ENCODE peak calls at places on chromosome 2, in ten cellular contexts. V is right atrium auricular region, M is BJ, I is WTC11, U is foreskin fibroblast, G is AG04449, A is AG04450, N is GM12865, J is fibroblast of villous mesenchyme, L is IMR-90. H is an unnamed sample.

GRCh38 chr2:113012436-113013335 is 7.4 kb downstream of the IL36A start:
- DNase-seq in A (no peak), U (no peak), J (no peak), M (peak; percentile 3), N (no peak), L (peak; percentile 36), G (no peak), V (no peak), I (no peak), H (no peak)

GRCh38 chr2:75356857-75357256 is 157.5 kb upstream of the TACR1 start:
- DNase-seq in M (no peak), N (no peak), L (no peak), V (no peak), J (no peak), U (no peak), G (no peak), A (no peak), I (no peak), H (no peak)

GRCh38 chr2:238286095-238286494 is 2.3 kb downstream of the PER2 start:
- DNase-seq in M (no peak), U (no peak), A (no peak), J (no peak), G (no peak), V (no peak), L (no peak), N (no peak), I (no peak), H (peak; percentile 13)

GRCh38 chr2:101124684-101125366 is 26.4 kb downstream of the TBC1D8 start:
- DNase-seq in L (peak; percentile 76), U (peak; percentile 99), N (no peak), M (peak; percentile 97), J (peak; percentile 93), G (no peak), I (no peak), V (peak; percentile 92), A (peak; percentile 36), H (no peak)

GRCh38 chr2:64105676-64106461 is 38.4 kb downstream of the PELI1 start:
- DNase-seq in J (no peak), U (no peak), N (no peak), L (no peak), I (no peak), A (no peak), G (no peak), V (no peak), M (no peak), H (no peak)

GRCh38 chr2:79723830-79724229 is 211.0 kb downstream of the CTNNA2 start:
- DNase-seq in I (no peak), M (peak; percentile 90), L (peak; percentile 98), G (peak; percentile 99), A (peak; percentile 96), N (no peak), V (no peak), U (peak; percentile 59), J (peak; percentile 89), H (no peak)

GRCh38 chr2:58428286-58428552 is 187.1 kb upstream of the FANCL start:
- DNase-seq in J (no peak), N (peak; percentile 17), L (no peak), V (no peak), M (no peak), U (no peak), A (no peak), G (no peak), I (peak; percentile 64), H (no peak)

GRCh38 chr2:234032301-234032856 is 18.1 kb upstream of the SPP2 start:
- DNase-seq in L (peak; percentile 82), M (peak; percentile 24), N (peak; percentile 20), G (no peak), I (no peak), J (peak; percentile 68), A (peak; percentile 58), U (peak; percentile 93), V (no peak), H (no peak)

GRCh38 chr2:141728142-141728541 is 402.7 kb downstream of the LRP1B start:
- DNase-seq in N (no peak), G (no peak), U (no peak), I (no peak), V (no peak), A (no peak), J (no peak), L (no peak), M (no peak), H (no peak)

GRCh38 chr2:155381446-155381845 is 683.0 kb downstream of the KCNJ3 start:
- DNase-seq in V (no peak), I (no peak), J (no peak), G (no peak), L (no peak), N (no peak), A (no peak), M (no peak), U (no peak), H (no peak)

GRCh38 chr2:224472827-224473226 is 70.9 kb upstream of the FAM124B start:
- DNase-seq in U (no peak), A (no peak), N (no peak), J (no peak), L (no peak), I (no peak), G (no peak), V (no peak), M (no peak), H (no peak)

GRCh38 chr2:36455788-36456187 is 100.2 kb downstream of the CRIM1 start:
- DNase-seq in G (no peak), A (no peak), V (no peak), L (peak; percentile 70), J (peak; percentile 44), N (no peak), U (no peak), I (no peak), M (no peak), H (no peak)

GRCh38 chr2:239596298-239596697 is 195.5 kb upstream of the HDAC4 start:
- DNase-seq in U (no peak), M (no peak), A (no peak), N (no peak), V (no peak), I (peak; percentile 3), G (no peak), J (no peak), L (no peak), H (peak; percentile 38)

GRCh38 chr2:24474053-24474452 is 17.0 kb upstream of the NCOA1 start:
- DNase-seq in J (no peak), U (no peak), A (no peak), V (no peak), G (no peak), I (no peak), N (no peak), L (no peak), M (no peak), H (no peak)

GRCh38 chr2:24473613-24474012 is 17.4 kb upstream of the NCOA1 start:
- DNase-seq in J (no peak), L (no peak), M (no peak), U (no peak), G (no peak), A (no peak), N (no peak), V (no peak), I (no peak), H (no peak)

GRCh38 chr2:24469148-24469547 is 21.9 kb upstream of the NCOA1 start:
- DNase-seq in A (no peak), J (no peak), L (no peak), V (no peak), I (no peak), M (no peak), U (no peak), G (no peak), N (no peak), H (no peak)

GRCh38 chr2:24472416-24472815 is 18.6 kb upstream of the NCOA1 start:
- DNase-seq in M (no peak), N (no peak), G (no peak), V (no peak), J (no peak), L (no peak), A (no peak), I (no peak), U (no peak), H (no peak)

GRCh38 chr2:24471662-24472061 is 19.4 kb upstream of the NCOA1 start:
- DNase-seq in L (no peak), M (no peak), U (no peak), J (no peak), I (no peak), V (no peak), G (no peak), A (no peak), N (peak; percentile 38), H (no peak)
- TF ChIP-seq CTCF in L (no peak), M (no peak), U (no peak), J (no peak), I (no peak), V (no peak), G (no peak), A (no peak), N (no peak), H (no peak)

DNA sequence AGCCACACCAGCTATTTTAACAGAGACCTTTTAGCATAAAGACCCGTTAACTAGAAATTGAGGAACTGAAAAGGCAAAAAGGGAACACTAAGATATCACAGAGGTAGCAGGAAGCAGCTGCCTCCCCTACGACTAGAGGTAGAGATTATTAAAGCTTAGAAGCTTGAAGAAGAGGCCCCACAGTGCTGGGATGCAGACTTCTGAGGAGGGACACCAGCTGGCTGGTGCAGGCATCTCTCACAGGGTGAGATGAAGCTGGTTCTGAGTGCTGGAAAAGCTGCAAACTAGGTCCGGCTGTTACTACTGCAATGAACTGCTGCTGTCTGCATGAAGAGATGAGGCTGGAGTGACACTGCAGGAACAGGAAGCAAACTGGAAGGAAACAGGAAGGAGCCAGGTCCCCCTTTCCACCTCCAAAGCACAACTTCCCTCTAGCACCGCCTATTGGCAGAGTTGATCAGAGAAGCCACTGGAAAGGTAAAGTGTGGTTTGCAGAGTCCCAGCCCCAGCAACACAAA is 61.2 kb upstream of the MRPS9 start:
- DNase-seq in I (peak; percentile 54), A (no peak), U (no peak), M (no peak), V (no peak), L (no peak), J (no peak), G (no peak), N (peak; percentile 71), H (no peak)
- TF ChIP-seq CTCF in I (peak; percentile 22), A (no peak), U (no peak), M (no peak), V (no peak), L (no peak), J (no peak), G (no peak), N (peak; percentile 50), H (peak; percentile 35)

GRCh38 chr2:24181849-24182248 is 7.0 kb downstream of the FAM228A start:
- DNase-seq in A (no peak), L (no peak), V (no peak), G (no peak), N (no peak), I (no peak), M (no peak), J (no peak), U (no peak), H (no peak)
- TF ChIP-seq CTCF in A (no peak), L (no peak), V (no peak), G (no peak), N (no peak), I (no peak), M (no peak), J (no peak), U (no peak), H (no peak)

DNA sequence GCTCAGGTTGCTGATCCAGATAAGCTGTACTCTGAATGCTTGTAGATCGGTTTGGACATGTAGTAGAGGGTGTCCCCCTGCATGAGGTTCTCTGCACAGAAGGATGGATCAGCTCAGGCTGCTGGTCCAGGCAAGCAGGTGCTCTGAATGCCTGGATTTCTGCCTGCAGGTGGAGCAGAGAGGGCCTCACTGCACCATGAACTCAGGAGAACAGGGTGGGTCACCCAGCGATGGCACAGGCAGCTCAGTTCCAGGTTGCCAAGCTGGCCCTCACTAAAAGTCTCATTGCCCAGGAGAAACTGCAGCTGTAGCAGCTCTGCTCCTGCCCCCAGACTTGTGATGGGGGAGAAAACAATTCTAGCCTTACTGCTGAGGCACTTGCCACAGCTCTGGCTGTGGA is 491.8 kb downstream of the XIRP2 start:
- DNase-seq in I (no peak), L (no peak), J (no peak), A (no peak), V (no peak), G (no peak), U (no peak), M (no peak), N (no peak), H (no peak)
- TF ChIP-seq CTCF in I (no peak), L (no peak), J (no peak), A (no peak), V (no peak), G (no peak), U (no peak), M (no peak), N (no peak), H (no peak)

H was measured in CD14-positive monocyte.